ENCODE peak calls at places on chromosomes 12 and 14, in seven cellular contexts. One of them, this sample, is unnamed. For H3K36me3, the result is how much of the 10 kb centered on the place peaks cover.

GRCh38 chr14:87868920-87869319 is 124.1 kb downstream of the GALC start:
- DNase-seq in endodermal cell: peak
- DNase-seq in MM.1S: no peak
- DNase-seq in right atrium auricular region: no peak
- DNase-seq in mucosa of descending colon: no peak
- DNase-seq in PC-9: no peak
- DNase-seq in thoracic aorta: no peak
- DNase-seq in this sample: no peak

GRCh38 chr12:67046062-67046461 is 223.1 kb upstream of the CAND1 start:
- DNase-seq in endodermal cell: no peak
- DNase-seq in MM.1S: no peak
- DNase-seq in right atrium auricular region: no peak
- DNase-seq in mucosa of descending colon: no peak
- DNase-seq in PC-9: no peak
- DNase-seq in thoracic aorta: no peak
- DNase-seq in this sample: no peak

GRCh38 chr12:24447678-24448077 is 498.2 kb upstream of the SOX5 start:
- DNase-seq in endodermal cell: no peak
- DNase-seq in MM.1S: no peak
- DNase-seq in right atrium auricular region: no peak
- DNase-seq in mucosa of descending colon: no peak
- DNase-seq in PC-9: no peak
- DNase-seq in thoracic aorta: no peak
- DNase-seq in this sample: no peak

GRCh38 chr14:79549515-79549914 is 661.8 kb downstream of the DIO2 start:
- DNase-seq in endodermal cell: no peak
- DNase-seq in MM.1S: no peak
- DNase-seq in right atrium auricular region: no peak
- DNase-seq in mucosa of descending colon: no peak
- DNase-seq in PC-9: no peak
- DNase-seq in thoracic aorta: no peak
- DNase-seq in this sample: no peak

GRCh38 chr12:94615284-94616216 is 34.8 kb downstream of the TMCC3 start:
- DNase-seq in endodermal cell: no peak
- DNase-seq in MM.1S: no peak
- DNase-seq in right atrium auricular region: no peak
- DNase-seq in mucosa of descending colon: peak
- DNase-seq in PC-9: peak
- DNase-seq in thoracic aorta: no peak
- DNase-seq in this sample: no peak

GRCh38 chr14:35302211-35302528 is 10.0 kb downstream of the PSMA6 start:
- DNase-seq in endodermal cell: no peak
- DNase-seq in MM.1S: no peak
- DNase-seq in right atrium auricular region: no peak
- DNase-seq in mucosa of descending colon: no peak
- DNase-seq in PC-9: no peak
- DNase-seq in thoracic aorta: no peak
- DNase-seq in this sample: no peak

GRCh38 chr12:52199294-52199920 is 7.6 kb upstream of the KRT80 start:
- DNase-seq in endodermal cell: no peak
- DNase-seq in MM.1S: no peak
- DNase-seq in right atrium auricular region: no peak
- DNase-seq in mucosa of descending colon: peak
- DNase-seq in PC-9: peak
- DNase-seq in thoracic aorta: no peak
- DNase-seq in this sample: no peak

GRCh38 chr12:46386360-46386867 is 13.8 kb upstream of the SLC38A2 start:
- DNase-seq in endodermal cell: no peak
- DNase-seq in MM.1S: no peak
- DNase-seq in right atrium auricular region: no peak
- DNase-seq in mucosa of descending colon: no peak
- DNase-seq in PC-9: peak
- DNase-seq in thoracic aorta: no peak
- DNase-seq in this sample: no peak

GRCh38 chr12:78088391-78088832 is 257.7 kb downstream of the NAV3 start:
- DNase-seq in endodermal cell: no peak
- DNase-seq in MM.1S: peak
- DNase-seq in right atrium auricular region: no peak
- DNase-seq in mucosa of descending colon: no peak
- DNase-seq in PC-9: no peak
- DNase-seq in thoracic aorta: no peak
- DNase-seq in this sample: peak

GRCh38 chr12:3222306-3222705 is 145.1 kb downstream of the TSPAN9 start:
- DNase-seq in endodermal cell: no peak
- DNase-seq in MM.1S: no peak
- DNase-seq in right atrium auricular region: no peak
- DNase-seq in mucosa of descending colon: no peak
- DNase-seq in PC-9: no peak
- DNase-seq in thoracic aorta: no peak
- DNase-seq in this sample: no peak

GRCh38 chr12:3262466-3262865 is 185.3 kb downstream of the TSPAN9 start:
- DNase-seq in endodermal cell: no peak
- DNase-seq in MM.1S: no peak
- DNase-seq in right atrium auricular region: no peak
- DNase-seq in mucosa of descending colon: no peak
- DNase-seq in PC-9: no peak
- DNase-seq in thoracic aorta: no peak
- DNase-seq in this sample: no peak

GRCh38 chr14:83988274-83988673 is 1541.7 kb upstream of the FLRT2 start:
- DNase-seq in endodermal cell: no peak
- DNase-seq in MM.1S: no peak
- DNase-seq in right atrium auricular region: no peak
- DNase-seq in mucosa of descending colon: no peak
- DNase-seq in PC-9: no peak
- DNase-seq in thoracic aorta: no peak
- DNase-seq in this sample: no peak

GRCh38 chr14:75489480-75489837 is 32.8 kb upstream of the BATF start:
- DNase-seq in endodermal cell: no peak
- DNase-seq in MM.1S: no peak
- DNase-seq in right atrium auricular region: peak
- DNase-seq in mucosa of descending colon: no peak
- DNase-seq in PC-9: no peak
- DNase-seq in thoracic aorta: no peak
- DNase-seq in this sample: no peak

GRCh38 chr12:4992881-4993280 is 50.8 kb upstream of the KCNA5 start:
- DNase-seq in endodermal cell: no peak
- DNase-seq in MM.1S: no peak
- DNase-seq in right atrium auricular region: no peak
- DNase-seq in mucosa of descending colon: no peak
- DNase-seq in PC-9: no peak
- DNase-seq in thoracic aorta: no peak
- DNase-seq in this sample: no peak

GRCh38 chr12:30795410-30795659 is 40.6 kb upstream of the CAPRIN2 start:
- DNase-seq in endodermal cell: peak
- DNase-seq in MM.1S: no peak
- DNase-seq in right atrium auricular region: no peak
- DNase-seq in mucosa of descending colon: no peak
- DNase-seq in PC-9: no peak
- DNase-seq in thoracic aorta: no peak
- DNase-seq in this sample: no peak

GRCh38 chr14:89378119-89378518 is 38.9 kb downstream of the FOXN3 start:
- DNase-seq in endodermal cell: no peak
- DNase-seq in MM.1S: no peak
- DNase-seq in right atrium auricular region: no peak
- DNase-seq in mucosa of descending colon: no peak
- DNase-seq in PC-9: no peak
- DNase-seq in thoracic aorta: no peak
- DNase-seq in this sample: no peak

GRCh38 chr12:41061189-41061588 is 126.9 kb upstream of the PDZRN4 start:
- DNase-seq in endodermal cell: no peak
- DNase-seq in MM.1S: no peak
- DNase-seq in right atrium auricular region: no peak
- DNase-seq in mucosa of descending colon: no peak
- DNase-seq in PC-9: no peak
- DNase-seq in thoracic aorta: no peak
- DNase-seq in this sample: no peak

GRCh38 chr12:96427269-96427729 is 27.1 kb upstream of the CDK17 start:
- DNase-seq in endodermal cell: peak
- DNase-seq in MM.1S: no peak
- DNase-seq in right atrium auricular region: peak
- DNase-seq in mucosa of descending colon: peak
- DNase-seq in PC-9: peak
- DNase-seq in thoracic aorta: peak
- DNase-seq in this sample: no peak

GRCh38 chr14:104345316-104346111 is 207.1 kb downstream of the KIF26A start:
- DNase-seq in endodermal cell: peak
- DNase-seq in MM.1S: no peak
- DNase-seq in right atrium auricular region: no peak
- DNase-seq in mucosa of descending colon: no peak
- DNase-seq in PC-9: no peak
- DNase-seq in thoracic aorta: no peak
- DNase-seq in this sample: no peak

GRCh38 chr14:35534130-35534883 is at the start of gene INSM2:
- DNase-seq in endodermal cell: no peak
- DNase-seq in MM.1S: no peak
- DNase-seq in right atrium auricular region: no peak
- DNase-seq in mucosa of descending colon: no peak
- DNase-seq in PC-9: no peak
- DNase-seq in thoracic aorta: no peak
- DNase-seq in this sample: peak

GRCh38 chr12:53505086-53505485 is 2.2 kb downstream of the NPFF start:
- DNase-seq in endodermal cell: no peak
- DNase-seq in MM.1S: no peak
- DNase-seq in right atrium auricular region: no peak
- DNase-seq in mucosa of descending colon: no peak
- DNase-seq in PC-9: no peak
- DNase-seq in thoracic aorta: peak
- DNase-seq in this sample: no peak

GRCh38 chr12:118840399-118840798 is 140.9 kb upstream of the SRRM4 start:
- DNase-seq in endodermal cell: peak
- DNase-seq in MM.1S: no peak
- DNase-seq in right atrium auricular region: no peak
- DNase-seq in mucosa of descending colon: no peak
- DNase-seq in PC-9: no peak
- DNase-seq in thoracic aorta: no peak
- DNase-seq in this sample: peak
- TF ChIP-seq CTCF in endodermal cell: peak
- TF ChIP-seq CTCF in MM.1S: no peak
- TF ChIP-seq CTCF in right atrium auricular region: no peak
- TF ChIP-seq CTCF in mucosa of descending colon: no peak
- TF ChIP-seq CTCF in PC-9: no peak
- TF ChIP-seq CTCF in thoracic aorta: no peak
- TF ChIP-seq CTCF in this sample: peak

GRCh38 chr14:91284146-91284790 is 39.8 kb upstream of the GPR68 start:
- DNase-seq in endodermal cell: no peak
- DNase-seq in MM.1S: no peak
- DNase-seq in right atrium auricular region: no peak
- DNase-seq in mucosa of descending colon: no peak
- DNase-seq in PC-9: no peak
- DNase-seq in thoracic aorta: no peak
- DNase-seq in this sample: no peak

GRCh38 chr14:91284791-91285548 is 40.5 kb upstream of the GPR68 start:
- DNase-seq in endodermal cell: no peak
- DNase-seq in MM.1S: no peak
- DNase-seq in right atrium auricular region: no peak
- DNase-seq in mucosa of descending colon: no peak
- DNase-seq in PC-9: no peak
- DNase-seq in thoracic aorta: no peak
- DNase-seq in this sample: peak

GRCh38 chr14:91281346-91281745 is 36.8 kb upstream of the GPR68 start:
- DNase-seq in endodermal cell: no peak
- DNase-seq in MM.1S: no peak
- DNase-seq in right atrium auricular region: no peak
- DNase-seq in mucosa of descending colon: no peak
- DNase-seq in PC-9: peak
- DNase-seq in thoracic aorta: no peak
- DNase-seq in this sample: no peak

GRCh38 chr14:91282954-91283645 is 38.6 kb upstream of the GPR68 start:
- DNase-seq in endodermal cell: no peak
- DNase-seq in MM.1S: no peak
- DNase-seq in right atrium auricular region: no peak
- DNase-seq in mucosa of descending colon: no peak
- DNase-seq in PC-9: no peak
- DNase-seq in thoracic aorta: no peak
- DNase-seq in this sample: peak

GRCh38 chr14:91283666-91284065 is 39.2 kb upstream of the GPR68 start:
- DNase-seq in endodermal cell: no peak
- DNase-seq in MM.1S: no peak
- DNase-seq in right atrium auricular region: no peak
- DNase-seq in mucosa of descending colon: no peak
- DNase-seq in PC-9: no peak
- DNase-seq in thoracic aorta: no peak
- DNase-seq in this sample: peak
- H3K36me3 ChIP-seq in endodermal cell: half or more
- H3K36me3 ChIP-seq in MM.1S: under half
- H3K36me3 ChIP-seq in right atrium auricular region: under half
- H3K36me3 ChIP-seq in mucosa of descending colon: under half
- H3K36me3 ChIP-seq in PC-9: under half
- H3K36me3 ChIP-seq in thoracic aorta: under half
- H3K36me3 ChIP-seq in this sample: half or more

GRCh38 chr14:45650754-45651153 is 397.8 kb upstream of the MIS18BP1 start:
- DNase-seq in endodermal cell: no peak
- DNase-seq in MM.1S: no peak
- DNase-seq in right atrium auricular region: no peak
- DNase-seq in mucosa of descending colon: no peak
- DNase-seq in PC-9: no peak
- DNase-seq in thoracic aorta: no peak
- DNase-seq in this sample: no peak
- TF ChIP-seq CTCF in endodermal cell: peak
- TF ChIP-seq CTCF in MM.1S: no peak
- TF ChIP-seq CTCF in right atrium auricular region: no peak
- TF ChIP-seq CTCF in mucosa of descending colon: no peak
- TF ChIP-seq CTCF in PC-9: peak
- TF ChIP-seq CTCF in thoracic aorta: no peak
- TF ChIP-seq CTCF in this sample: peak

GRCh38 chr12:124372831-124373230 is 77.9 kb downstream of the RFLNA start:
- DNase-seq in endodermal cell: no peak
- DNase-seq in MM.1S: no peak
- DNase-seq in right atrium auricular region: no peak
- DNase-seq in mucosa of descending colon: no peak
- DNase-seq in PC-9: no peak
- DNase-seq in thoracic aorta: no peak
- DNase-seq in this sample: no peak

GRCh38 chr12:124375141-124375788 is 80.4 kb downstream of the RFLNA start:
- DNase-seq in endodermal cell: no peak
- DNase-seq in MM.1S: no peak
- DNase-seq in right atrium auricular region: no peak
- DNase-seq in mucosa of descending colon: no peak
- DNase-seq in PC-9: no peak
- DNase-seq in thoracic aorta: no peak
- DNase-seq in this sample: no peak

GRCh38 chr12:124374147-124374546 is 79.3 kb downstream of the RFLNA start:
- DNase-seq in endodermal cell: no peak
- DNase-seq in MM.1S: no peak
- DNase-seq in right atrium auricular region: no peak
- DNase-seq in mucosa of descending colon: no peak
- DNase-seq in PC-9: no peak
- DNase-seq in thoracic aorta: no peak
- DNase-seq in this sample: no peak

GRCh38 chr12:124375789-124376175 is 80.9 kb downstream of the RFLNA start:
- DNase-seq in endodermal cell: no peak
- DNase-seq in MM.1S: no peak
- DNase-seq in right atrium auricular region: no peak
- DNase-seq in mucosa of descending colon: no peak
- DNase-seq in PC-9: no peak
- DNase-seq in thoracic aorta: no peak
- DNase-seq in this sample: no peak

DNA sequence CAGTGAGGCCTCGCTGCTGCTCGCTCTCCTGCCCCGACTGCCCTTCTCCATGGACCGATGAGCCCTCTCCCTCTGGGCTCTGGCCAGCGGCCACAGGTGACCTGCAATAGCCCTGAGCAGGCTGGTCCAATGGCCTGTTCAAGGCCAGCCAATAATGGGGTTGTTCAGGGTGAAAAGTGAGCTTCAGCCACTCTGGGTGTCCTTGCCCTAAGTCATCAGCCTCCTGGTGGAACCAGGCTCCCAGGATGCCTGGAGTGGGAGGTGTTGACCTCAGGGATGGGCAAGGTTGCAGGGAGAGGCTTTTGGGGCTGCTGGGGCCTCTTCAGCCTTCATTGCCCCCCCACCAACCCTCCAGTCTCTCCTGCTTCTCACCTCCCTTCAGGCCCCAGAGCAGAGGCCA is 79.7 kb downstream of the RFLNA start:
- DNase-seq in endodermal cell: no peak
- DNase-seq in MM.1S: no peak
- DNase-seq in right atrium auricular region: no peak
- DNase-seq in mucosa of descending colon: no peak
- DNase-seq in PC-9: no peak
- DNase-seq in thoracic aorta: no peak
- DNase-seq in this sample: no peak
- H3K36me3 ChIP-seq in endodermal cell: under half
- H3K36me3 ChIP-seq in MM.1S: under half
- H3K36me3 ChIP-seq in right atrium auricular region: half or more
- H3K36me3 ChIP-seq in mucosa of descending colon: under half
- H3K36me3 ChIP-seq in PC-9: under half
- H3K36me3 ChIP-seq in thoracic aorta: under half
- H3K36me3 ChIP-seq in this sample: under half

This sample was measured in OCI-LY7.